ENCODE peak calls at places on chromosome 1, in seven cellular contexts. One of them, this sample, is unnamed. For H3K4me1, the result is how much of the 10 kb centered on the place peaks cover.

GRCh38 chr1:220455559-220455958 is 72.4 kb upstream of the MARK1 start:
- DNase-seq in K562: no peak
- DNase-seq in endothelial cell of umbilical vein: no peak
- DNase-seq in PC-9: no peak
- DNase-seq in fibroblast of lung: no peak
- DNase-seq in GM23338: no peak
- DNase-seq in keratinocyte: no peak
- DNase-seq in this sample: no peak

GRCh38 chr1:26971590-26971989 is 11.3 kb upstream of the KDF1 start:
- DNase-seq in endothelial cell of umbilical vein: no peak
- DNase-seq in PC-9: no peak
- DNase-seq in GM23338: no peak
- DNase-seq in K562: no peak
- DNase-seq in fibroblast of lung: no peak
- DNase-seq in keratinocyte: no peak
- DNase-seq in this sample: no peak

GRCh38 chr1:226647719-226648118 is 91.4 kb downstream of the ITPKB start:
- DNase-seq in K562: no peak
- DNase-seq in PC-9: no peak
- DNase-seq in fibroblast of lung: no peak
- DNase-seq in GM23338: no peak
- DNase-seq in endothelial cell of umbilical vein: no peak
- DNase-seq in keratinocyte: no peak
- DNase-seq in this sample: no peak

GRCh38 chr1:10429868-10430215 is 391 bp upstream of the CENPS start:
- DNase-seq in PC-9: no peak
- DNase-seq in keratinocyte: no peak
- DNase-seq in K562: no peak
- DNase-seq in endothelial cell of umbilical vein: peak
- DNase-seq in fibroblast of lung: peak
- DNase-seq in GM23338: no peak
- DNase-seq in this sample: no peak

GRCh38 chr1:19260211-19261138 is 8.9 kb downstream of the MRTO4 start:
- DNase-seq in keratinocyte: no peak
- DNase-seq in GM23338: no peak
- DNase-seq in fibroblast of lung: peak
- DNase-seq in endothelial cell of umbilical vein: no peak
- DNase-seq in K562: peak
- DNase-seq in PC-9: no peak
- DNase-seq in this sample: no peak

GRCh38 chr1:153933955-153934354 is 11.2 kb upstream of the GATAD2B start:
- DNase-seq in K562: no peak
- DNase-seq in GM23338: no peak
- DNase-seq in endothelial cell of umbilical vein: no peak
- DNase-seq in PC-9: no peak
- DNase-seq in fibroblast of lung: no peak
- DNase-seq in keratinocyte: no peak
- DNase-seq in this sample: no peak

GRCh38 chr1:69409731-69410456 is 157.8 kb upstream of the LRRC7 start:
- DNase-seq in PC-9: no peak
- DNase-seq in endothelial cell of umbilical vein: no peak
- DNase-seq in fibroblast of lung: no peak
- DNase-seq in GM23338: no peak
- DNase-seq in K562: no peak
- DNase-seq in keratinocyte: no peak
- DNase-seq in this sample: no peak

GRCh38 chr1:25754421-25755195 is 45.4 kb upstream of the SELENON start:
- DNase-seq in fibroblast of lung: no peak
- DNase-seq in GM23338: peak
- DNase-seq in PC-9: no peak
- DNase-seq in keratinocyte: no peak
- DNase-seq in endothelial cell of umbilical vein: peak
- DNase-seq in K562: no peak
- DNase-seq in this sample: peak

GRCh38 chr1:157992031-157992568 is 1.3 kb upstream of the KIRREL1 start:
- DNase-seq in K562: peak
- DNase-seq in fibroblast of lung: peak
- DNase-seq in endothelial cell of umbilical vein: peak
- DNase-seq in PC-9: no peak
- DNase-seq in keratinocyte: no peak
- DNase-seq in GM23338: peak
- DNase-seq in this sample: peak

GRCh38 chr1:112358798-112359408 is 37.1 kb upstream of the CTTNBP2NL start:
- DNase-seq in endothelial cell of umbilical vein: peak
- DNase-seq in keratinocyte: peak
- DNase-seq in GM23338: peak
- DNase-seq in fibroblast of lung: peak
- DNase-seq in K562: peak
- DNase-seq in PC-9: peak
- DNase-seq in this sample: peak

GRCh38 chr1:196951711-196952394 is 8.3 kb downstream of the CFHR2 start:
- DNase-seq in fibroblast of lung: no peak
- DNase-seq in PC-9: no peak
- DNase-seq in GM23338: no peak
- DNase-seq in K562: no peak
- DNase-seq in keratinocyte: no peak
- DNase-seq in endothelial cell of umbilical vein: no peak
- DNase-seq in this sample: no peak

DNA sequence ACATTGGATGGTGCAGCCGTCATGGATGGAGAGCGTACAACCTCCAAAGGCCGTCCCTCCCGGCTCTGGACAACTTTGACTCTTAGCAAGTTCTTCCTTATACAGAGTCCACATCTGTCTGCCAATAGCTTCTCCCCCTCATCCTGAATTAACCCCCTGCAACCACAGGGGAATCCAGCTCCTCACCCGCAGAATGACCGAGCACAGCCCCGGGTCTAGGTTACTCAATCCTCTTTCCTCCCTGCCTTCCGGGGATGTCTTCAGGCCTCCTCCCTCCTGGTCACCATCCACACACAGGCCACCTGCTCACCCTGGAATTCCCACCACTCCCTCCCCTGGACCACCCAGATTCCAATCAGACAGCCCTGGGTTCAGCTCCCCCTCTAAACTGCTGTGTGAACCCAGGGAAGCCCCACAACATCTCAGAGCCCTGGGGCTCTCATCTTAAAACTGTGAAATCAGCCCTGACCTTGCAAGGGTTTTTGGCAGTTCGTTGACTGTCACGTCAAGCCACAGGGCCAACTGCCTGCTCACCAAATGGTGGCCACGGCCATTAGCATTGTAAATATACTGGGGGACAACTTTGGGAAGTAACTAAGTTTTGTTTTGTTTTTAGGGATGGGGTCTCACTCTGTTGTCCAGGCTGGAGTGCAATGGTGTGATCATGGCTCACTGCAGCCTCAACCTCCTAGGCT is 54.2 kb downstream of the HSPG2 start:
- DNase-seq in fibroblast of lung: no peak
- DNase-seq in K562: no peak
- DNase-seq in endothelial cell of umbilical vein: no peak
- DNase-seq in GM23338: no peak
- DNase-seq in PC-9: no peak
- DNase-seq in keratinocyte: no peak
- DNase-seq in this sample: no peak
- TF ChIP-seq CTCF in fibroblast of lung: no peak
- TF ChIP-seq CTCF in K562: no peak
- TF ChIP-seq CTCF in endothelial cell of umbilical vein: no peak
- TF ChIP-seq CTCF in GM23338: no peak
- TF ChIP-seq CTCF in PC-9: no peak
- TF ChIP-seq CTCF in keratinocyte: no peak
- TF ChIP-seq CTCF in this sample: no peak

DNA sequence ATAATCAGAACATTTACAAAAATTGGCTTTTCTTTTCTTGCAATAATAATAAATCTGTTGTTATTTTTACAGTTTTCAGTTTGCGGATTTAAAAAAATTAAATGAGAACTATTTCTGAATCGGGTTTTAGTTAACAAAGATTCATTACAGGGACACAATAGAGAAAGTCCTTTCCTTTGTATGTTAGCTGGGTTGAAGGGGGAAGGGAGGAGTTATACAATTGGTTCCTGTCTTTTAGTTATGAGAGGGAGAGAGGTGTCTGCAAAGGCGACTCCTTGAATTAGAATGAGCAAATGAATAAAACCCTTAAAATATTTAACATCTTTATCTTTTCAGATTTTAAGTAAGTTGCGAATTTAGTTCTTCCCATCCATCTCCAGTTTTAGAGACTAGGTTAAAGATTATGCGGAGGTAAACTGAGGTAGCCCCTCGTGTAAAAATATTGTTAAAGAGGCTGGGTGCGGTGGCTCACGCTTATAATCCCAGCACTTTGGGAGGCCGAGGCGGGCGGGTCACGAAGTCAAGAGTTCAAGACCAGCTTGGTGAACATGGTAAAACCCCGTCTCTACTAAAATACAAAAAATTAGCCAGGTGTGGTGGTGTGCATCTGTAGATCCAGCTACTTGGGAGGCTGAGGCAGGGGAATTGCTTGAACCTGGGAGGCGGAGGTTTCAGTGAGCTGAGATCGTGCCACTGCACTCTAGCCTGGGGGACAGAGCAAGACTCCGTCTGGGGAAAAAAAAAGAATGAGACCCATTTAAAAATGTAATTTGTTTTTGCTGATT is 3.9 kb downstream of the SPEN start:
- DNase-seq in fibroblast of lung: peak
- DNase-seq in PC-9: no peak
- DNase-seq in endothelial cell of umbilical vein: peak
- DNase-seq in GM23338: peak
- DNase-seq in keratinocyte: no peak
- DNase-seq in K562: no peak
- DNase-seq in this sample: peak
- H3K4me1 ChIP-seq in fibroblast of lung: under half
- H3K4me1 ChIP-seq in PC-9: under half
- H3K4me1 ChIP-seq in endothelial cell of umbilical vein: under half
- H3K4me1 ChIP-seq in GM23338: under half
- H3K4me1 ChIP-seq in keratinocyte: under half
- H3K4me1 ChIP-seq in K562: under half
- H3K4me1 ChIP-seq in this sample: under half

DNA sequence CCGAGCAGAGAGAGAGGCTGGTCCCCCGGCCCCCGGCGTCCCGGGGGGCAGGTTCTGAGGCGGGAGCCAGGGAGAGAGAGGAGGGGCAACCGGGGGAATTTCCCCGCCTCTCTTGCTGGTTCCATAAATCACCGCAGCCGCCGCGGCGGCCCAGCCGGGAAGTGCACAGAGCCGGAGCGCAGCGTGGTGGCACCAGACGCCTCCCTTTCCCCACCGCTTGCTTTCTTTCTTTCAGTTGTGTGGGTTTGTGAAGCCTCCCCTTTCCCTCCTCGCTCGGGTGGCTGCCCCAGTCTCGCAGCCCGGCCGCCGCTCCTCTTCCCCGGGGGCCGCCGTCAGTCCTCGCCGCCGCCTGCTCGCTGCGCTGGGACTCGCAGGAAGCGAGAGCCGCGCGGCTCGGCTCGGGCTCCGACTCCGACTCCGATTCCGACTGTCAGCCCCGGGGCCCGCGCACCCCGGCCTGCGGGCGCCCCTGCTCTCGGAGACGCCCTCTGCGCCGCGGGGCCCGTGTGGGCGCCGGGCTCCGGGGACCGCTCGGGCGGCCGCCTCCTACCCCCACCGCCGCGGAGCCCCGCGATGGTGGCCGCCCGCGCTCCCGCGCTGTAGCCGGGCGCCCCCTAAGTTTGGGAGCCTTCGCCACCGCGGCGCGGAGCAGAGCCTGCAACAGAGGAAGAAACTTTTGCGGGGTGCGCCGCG is at the start of gene CACHD1:
- DNase-seq in K562: no peak
- DNase-seq in keratinocyte: no peak
- DNase-seq in fibroblast of lung: peak
- DNase-seq in endothelial cell of umbilical vein: peak
- DNase-seq in GM23338: peak
- DNase-seq in PC-9: no peak
- DNase-seq in this sample: peak
- TF ChIP-seq EZH2 in K562: no peak
- TF ChIP-seq EZH2 in keratinocyte: no peak
- TF ChIP-seq EZH2 in fibroblast of lung: no peak
- TF ChIP-seq EZH2 in endothelial cell of umbilical vein: no peak
- TF ChIP-seq EZH2 in GM23338: no peak
- TF ChIP-seq EZH2 in PC-9: no peak
- TF ChIP-seq EZH2 in this sample: no peak

GRCh38 chr1:193058529-193059281 is 455 bp downstream of the UCHL5 start:
- DNase-seq in K562: peak
- DNase-seq in fibroblast of lung: peak
- DNase-seq in endothelial cell of umbilical vein: peak
- DNase-seq in GM23338: peak
- DNase-seq in PC-9: peak
- DNase-seq in keratinocyte: no peak
- DNase-seq in this sample: no peak

GRCh38 chr1:193062698-193063463 is 3.5 kb downstream of the RO60 start:
- DNase-seq in GM23338: no peak
- DNase-seq in K562: no peak
- DNase-seq in keratinocyte: no peak
- DNase-seq in PC-9: no peak
- DNase-seq in endothelial cell of umbilical vein: no peak
- DNase-seq in fibroblast of lung: peak
- DNase-seq in this sample: no peak

GRCh38 chr1:193060938-193061337 is 1.5 kb downstream of the RO60 start:
- DNase-seq in keratinocyte: no peak
- DNase-seq in endothelial cell of umbilical vein: peak
- DNase-seq in fibroblast of lung: peak
- DNase-seq in GM23338: no peak
- DNase-seq in K562: no peak
- DNase-seq in PC-9: no peak
- DNase-seq in this sample: no peak

GRCh38 chr1:193054169-193054675 is 4.9 kb downstream of the UCHL5 start:
- DNase-seq in keratinocyte: no peak
- DNase-seq in GM23338: no peak
- DNase-seq in fibroblast of lung: no peak
- DNase-seq in K562: no peak
- DNase-seq in endothelial cell of umbilical vein: no peak
- DNase-seq in PC-9: no peak
- DNase-seq in this sample: no peak

DNA sequence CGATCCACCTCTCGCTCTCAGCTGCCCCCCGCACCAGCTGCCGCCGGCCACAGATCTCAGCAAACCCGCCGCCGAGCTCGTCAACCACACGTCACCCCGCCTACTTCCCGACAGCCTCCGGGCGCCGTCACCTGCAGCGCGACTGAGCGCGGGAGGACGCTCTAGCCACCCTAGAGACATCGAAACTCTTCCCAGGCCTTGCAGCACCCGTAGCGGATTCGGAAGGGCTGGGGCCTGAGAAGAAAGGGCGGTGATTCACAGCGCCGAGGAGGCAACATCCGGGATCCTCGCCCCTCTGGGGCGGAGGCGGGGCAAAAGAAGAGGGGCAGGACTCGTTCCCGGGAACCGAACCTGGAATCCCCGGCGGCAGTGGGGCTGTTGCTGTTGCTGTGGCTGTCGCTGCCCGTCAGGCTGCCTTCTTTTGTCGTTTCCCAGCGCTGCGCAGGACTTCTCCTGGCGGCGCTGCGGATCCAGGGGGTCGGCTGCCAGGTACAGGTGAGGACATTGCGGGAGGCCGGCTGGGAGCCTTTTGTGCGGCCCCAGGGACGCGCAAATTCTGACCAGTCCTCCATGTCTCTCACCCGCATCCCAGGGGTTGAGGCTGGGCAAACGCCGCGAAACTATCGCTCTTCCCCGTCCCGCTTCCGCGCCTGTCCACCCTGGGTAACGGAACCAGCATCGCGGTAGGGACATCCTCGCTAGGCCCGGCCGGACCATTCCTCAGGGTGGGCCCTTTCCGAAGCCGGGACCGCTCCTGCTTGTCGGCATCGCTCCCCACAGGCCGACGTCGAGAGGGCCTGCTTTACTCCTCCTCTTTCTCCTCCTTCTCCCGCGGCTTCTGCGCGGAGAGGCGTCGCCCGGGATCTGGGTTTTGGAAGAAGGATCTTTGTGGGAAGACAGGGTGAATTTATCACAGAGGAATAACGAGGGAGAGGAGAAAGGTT is at the start of the genes RO60 and UCHL5:
- DNase-seq in fibroblast of lung: peak
- DNase-seq in endothelial cell of umbilical vein: peak
- DNase-seq in PC-9: peak
- DNase-seq in K562: peak
- DNase-seq in GM23338: peak
- DNase-seq in keratinocyte: peak
- DNase-seq in this sample: peak
- TF ChIP-seq CTCF in fibroblast of lung: no peak
- TF ChIP-seq CTCF in endothelial cell of umbilical vein: no peak
- TF ChIP-seq CTCF in PC-9: no peak
- TF ChIP-seq CTCF in K562: peak
- TF ChIP-seq CTCF in GM23338: no peak
- TF ChIP-seq CTCF in keratinocyte: no peak
- TF ChIP-seq CTCF in this sample: no peak

This sample was measured in neural progenitor cell.